ENCODE peak calls at places on chromosomes 13 and 19, in six cellular contexts. One of them, this sample, is unnamed.

GRCh38 chr19:56245062-56245740 is 27.3 kb upstream of the EDDM13 start:
- DNase-seq in stimulated activated CD8-positive, alpha-beta memory T cell treated with anti-CD3 and anti-CD28 coated beads, Interleukin-7, amount 100 ng/mL, for 4 hours: no peak
- DNase-seq in frontal cortex: no peak
- DNase-seq in endodermal cell: no peak
- DNase-seq in SK-N-SH: no peak
- DNase-seq in cardiac fibroblast: peak
- DNase-seq in this sample: no peak

GRCh38 chr13:26867451-26868067 is 107.0 kb upstream of the GPR12 start:
- DNase-seq in frontal cortex: no peak
- DNase-seq in endodermal cell: peak
- DNase-seq in cardiac fibroblast: peak
- DNase-seq in SK-N-SH: no peak
- DNase-seq in stimulated activated CD8-positive, alpha-beta memory T cell treated with anti-CD3 and anti-CD28 coated beads, Interleukin-7, amount 100 ng/mL, for 4 hours: no peak
- DNase-seq in this sample: no peak

GRCh38 chr13:20126460-20127262 is 34.2 kb downstream of the GJA3 start:
- DNase-seq in stimulated activated CD8-positive, alpha-beta memory T cell treated with anti-CD3 and anti-CD28 coated beads, Interleukin-7, amount 100 ng/mL, for 4 hours: no peak
- DNase-seq in endodermal cell: no peak
- DNase-seq in SK-N-SH: no peak
- DNase-seq in cardiac fibroblast: no peak
- DNase-seq in frontal cortex: no peak
- DNase-seq in this sample: peak

GRCh38 chr13:65830411-65831172 is 1399.5 kb downstream of the PCDH9 start:
- DNase-seq in frontal cortex: no peak
- DNase-seq in SK-N-SH: no peak
- DNase-seq in stimulated activated CD8-positive, alpha-beta memory T cell treated with anti-CD3 and anti-CD28 coated beads, Interleukin-7, amount 100 ng/mL, for 4 hours: no peak
- DNase-seq in cardiac fibroblast: no peak
- DNase-seq in endodermal cell: no peak
- DNase-seq in this sample: no peak

GRCh38 chr13:32124743-32125142 is 93.2 kb downstream of the FRY start:
- DNase-seq in cardiac fibroblast: no peak
- DNase-seq in endodermal cell: no peak
- DNase-seq in stimulated activated CD8-positive, alpha-beta memory T cell treated with anti-CD3 and anti-CD28 coated beads, Interleukin-7, amount 100 ng/mL, for 4 hours: no peak
- DNase-seq in frontal cortex: no peak
- DNase-seq in SK-N-SH: no peak
- DNase-seq in this sample: no peak

GRCh38 chr13:109998030-109998429 is 211.6 kb upstream of the IRS2 start:
- DNase-seq in SK-N-SH: no peak
- DNase-seq in stimulated activated CD8-positive, alpha-beta memory T cell treated with anti-CD3 and anti-CD28 coated beads, Interleukin-7, amount 100 ng/mL, for 4 hours: no peak
- DNase-seq in cardiac fibroblast: no peak
- DNase-seq in endodermal cell: no peak
- DNase-seq in frontal cortex: no peak
- DNase-seq in this sample: no peak

GRCh38 chr19:18894254-18895037 is 1.5 kb downstream of the CERS1 start:
- DNase-seq in stimulated activated CD8-positive, alpha-beta memory T cell treated with anti-CD3 and anti-CD28 coated beads, Interleukin-7, amount 100 ng/mL, for 4 hours: no peak
- DNase-seq in cardiac fibroblast: peak
- DNase-seq in frontal cortex: peak
- DNase-seq in endodermal cell: no peak
- DNase-seq in SK-N-SH: peak
- DNase-seq in this sample: peak

GRCh38 chr19:53509845-53510244 is 28.1 kb upstream of the ZNF331 start:
- DNase-seq in frontal cortex: no peak
- DNase-seq in stimulated activated CD8-positive, alpha-beta memory T cell treated with anti-CD3 and anti-CD28 coated beads, Interleukin-7, amount 100 ng/mL, for 4 hours: no peak
- DNase-seq in cardiac fibroblast: no peak
- DNase-seq in endodermal cell: no peak
- DNase-seq in SK-N-SH: no peak
- DNase-seq in this sample: no peak

GRCh38 chr19:30034321-30034720 is 92.3 kb downstream of the URI1 start:
- DNase-seq in stimulated activated CD8-positive, alpha-beta memory T cell treated with anti-CD3 and anti-CD28 coated beads, Interleukin-7, amount 100 ng/mL, for 4 hours: no peak
- DNase-seq in endodermal cell: no peak
- DNase-seq in frontal cortex: no peak
- DNase-seq in SK-N-SH: no peak
- DNase-seq in cardiac fibroblast: no peak
- DNase-seq in this sample: no peak

GRCh38 chr19:13492128-13492527 is 14.2 kb downstream of the CACNA1A start:
- DNase-seq in stimulated activated CD8-positive, alpha-beta memory T cell treated with anti-CD3 and anti-CD28 coated beads, Interleukin-7, amount 100 ng/mL, for 4 hours: no peak
- DNase-seq in endodermal cell: peak
- DNase-seq in cardiac fibroblast: peak
- DNase-seq in SK-N-SH: no peak
- DNase-seq in frontal cortex: no peak
- DNase-seq in this sample: no peak

GRCh38 chr13:35879111-35879510 is 252.1 kb downstream of the DCLK1 start:
- DNase-seq in SK-N-SH: no peak
- DNase-seq in stimulated activated CD8-positive, alpha-beta memory T cell treated with anti-CD3 and anti-CD28 coated beads, Interleukin-7, amount 100 ng/mL, for 4 hours: no peak
- DNase-seq in frontal cortex: no peak
- DNase-seq in cardiac fibroblast: no peak
- DNase-seq in endodermal cell: peak
- DNase-seq in this sample: no peak

GRCh38 chr19:13881231-13881691 is 4.3 kb downstream of the NANOS3 start:
- DNase-seq in SK-N-SH: peak
- DNase-seq in frontal cortex: no peak
- DNase-seq in cardiac fibroblast: no peak
- DNase-seq in stimulated activated CD8-positive, alpha-beta memory T cell treated with anti-CD3 and anti-CD28 coated beads, Interleukin-7, amount 100 ng/mL, for 4 hours: no peak
- DNase-seq in endodermal cell: peak
- DNase-seq in this sample: peak

GRCh38 chr13:72295173-72295572 is 428.2 kb upstream of the DACH1 start:
- DNase-seq in stimulated activated CD8-positive, alpha-beta memory T cell treated with anti-CD3 and anti-CD28 coated beads, Interleukin-7, amount 100 ng/mL, for 4 hours: no peak
- DNase-seq in SK-N-SH: no peak
- DNase-seq in frontal cortex: no peak
- DNase-seq in cardiac fibroblast: peak
- DNase-seq in endodermal cell: no peak
- DNase-seq in this sample: no peak

GRCh38 chr13:38399540-38399939 is 49.9 kb downstream of the UFM1 start:
- DNase-seq in SK-N-SH: no peak
- DNase-seq in endodermal cell: no peak
- DNase-seq in stimulated activated CD8-positive, alpha-beta memory T cell treated with anti-CD3 and anti-CD28 coated beads, Interleukin-7, amount 100 ng/mL, for 4 hours: no peak
- DNase-seq in cardiac fibroblast: no peak
- DNase-seq in frontal cortex: no peak
- DNase-seq in this sample: no peak

GRCh38 chr13:83215627-83216026 is 666.6 kb downstream of the SLITRK1 start:
- DNase-seq in cardiac fibroblast: peak
- DNase-seq in frontal cortex: no peak
- DNase-seq in endodermal cell: no peak
- DNase-seq in SK-N-SH: no peak
- DNase-seq in stimulated activated CD8-positive, alpha-beta memory T cell treated with anti-CD3 and anti-CD28 coated beads, Interleukin-7, amount 100 ng/mL, for 4 hours: no peak
- DNase-seq in this sample: no peak

GRCh38 chr13:79194727-79195126 is 211.3 kb downstream of the RBM26 start:
- DNase-seq in frontal cortex: no peak
- DNase-seq in stimulated activated CD8-positive, alpha-beta memory T cell treated with anti-CD3 and anti-CD28 coated beads, Interleukin-7, amount 100 ng/mL, for 4 hours: no peak
- DNase-seq in endodermal cell: no peak
- DNase-seq in cardiac fibroblast: no peak
- DNase-seq in SK-N-SH: no peak
- DNase-seq in this sample: no peak

GRCh38 chr13:41941174-41941573 is 19.7 kb downstream of the VWA8 start:
- DNase-seq in frontal cortex: no peak
- DNase-seq in SK-N-SH: no peak
- DNase-seq in endodermal cell: no peak
- DNase-seq in stimulated activated CD8-positive, alpha-beta memory T cell treated with anti-CD3 and anti-CD28 coated beads, Interleukin-7, amount 100 ng/mL, for 4 hours: no peak
- DNase-seq in cardiac fibroblast: peak
- DNase-seq in this sample: no peak

GRCh38 chr19:30719189-30719990 is 347.2 kb downstream of the ZNF536 start:
- DNase-seq in cardiac fibroblast: peak
- DNase-seq in SK-N-SH: peak
- DNase-seq in endodermal cell: peak
- DNase-seq in stimulated activated CD8-positive, alpha-beta memory T cell treated with anti-CD3 and anti-CD28 coated beads, Interleukin-7, amount 100 ng/mL, for 4 hours: no peak
- DNase-seq in frontal cortex: peak
- DNase-seq in this sample: peak

GRCh38 chr19:15187026-15188007 is 13.5 kb downstream of the NOTCH3 start:
- DNase-seq in stimulated activated CD8-positive, alpha-beta memory T cell treated with anti-CD3 and anti-CD28 coated beads, Interleukin-7, amount 100 ng/mL, for 4 hours: no peak
- DNase-seq in frontal cortex: no peak
- DNase-seq in SK-N-SH: peak
- DNase-seq in cardiac fibroblast: peak
- DNase-seq in endodermal cell: peak
- DNase-seq in this sample: peak

GRCh38 chr19:33226550-33227241 is 1.0 kb upstream of the SLC7A10 start:
- DNase-seq in endodermal cell: peak
- DNase-seq in stimulated activated CD8-positive, alpha-beta memory T cell treated with anti-CD3 and anti-CD28 coated beads, Interleukin-7, amount 100 ng/mL, for 4 hours: no peak
- DNase-seq in cardiac fibroblast: no peak
- DNase-seq in SK-N-SH: peak
- DNase-seq in frontal cortex: no peak
- DNase-seq in this sample: peak

GRCh38 chr13:102401305-102401704 is 543 bp downstream of the FGF14 start:
- DNase-seq in cardiac fibroblast: no peak
- DNase-seq in endodermal cell: no peak
- DNase-seq in SK-N-SH: peak
- DNase-seq in stimulated activated CD8-positive, alpha-beta memory T cell treated with anti-CD3 and anti-CD28 coated beads, Interleukin-7, amount 100 ng/mL, for 4 hours: no peak
- DNase-seq in frontal cortex: no peak
- DNase-seq in this sample: no peak

GRCh38 chr13:91767681-91768080 is 369.3 kb downstream of the GPC5 start:
- DNase-seq in endodermal cell: no peak
- DNase-seq in SK-N-SH: no peak
- DNase-seq in frontal cortex: no peak
- DNase-seq in stimulated activated CD8-positive, alpha-beta memory T cell treated with anti-CD3 and anti-CD28 coated beads, Interleukin-7, amount 100 ng/mL, for 4 hours: no peak
- DNase-seq in cardiac fibroblast: no peak
- DNase-seq in this sample: no peak

GRCh38 chr13:59480857-59481256 is 682.9 kb downstream of the DIAPH3 start:
- DNase-seq in frontal cortex: no peak
- DNase-seq in SK-N-SH: peak
- DNase-seq in stimulated activated CD8-positive, alpha-beta memory T cell treated with anti-CD3 and anti-CD28 coated beads, Interleukin-7, amount 100 ng/mL, for 4 hours: no peak
- DNase-seq in endodermal cell: no peak
- DNase-seq in cardiac fibroblast: no peak
- DNase-seq in this sample: no peak

GRCh38 chr19:39131255-39131755 is 5.7 kb downstream of the PAK4 start:
- DNase-seq in frontal cortex: no peak
- DNase-seq in cardiac fibroblast: peak
- DNase-seq in endodermal cell: no peak
- DNase-seq in stimulated activated CD8-positive, alpha-beta memory T cell treated with anti-CD3 and anti-CD28 coated beads, Interleukin-7, amount 100 ng/mL, for 4 hours: no peak
- DNase-seq in SK-N-SH: peak
- DNase-seq in this sample: no peak

GRCh38 chr13:37701306-37701705 is 102.7 kb upstream of the POSTN start:
- DNase-seq in stimulated activated CD8-positive, alpha-beta memory T cell treated with anti-CD3 and anti-CD28 coated beads, Interleukin-7, amount 100 ng/mL, for 4 hours: no peak
- DNase-seq in endodermal cell: no peak
- DNase-seq in SK-N-SH: no peak
- DNase-seq in frontal cortex: no peak
- DNase-seq in cardiac fibroblast: peak
- DNase-seq in this sample: no peak

GRCh38 chr19:49339364-49340068 is 4.3 kb downstream of the CD37 start:
- DNase-seq in stimulated activated CD8-positive, alpha-beta memory T cell treated with anti-CD3 and anti-CD28 coated beads, Interleukin-7, amount 100 ng/mL, for 4 hours: no peak
- DNase-seq in SK-N-SH: peak
- DNase-seq in endodermal cell: peak
- DNase-seq in cardiac fibroblast: peak
- DNase-seq in frontal cortex: peak
- DNase-seq in this sample: peak

GRCh38 chr13:50244913-50245574 is 229.8 kb downstream of the KCNRG start:
- DNase-seq in SK-N-SH: no peak
- DNase-seq in endodermal cell: no peak
- DNase-seq in cardiac fibroblast: peak
- DNase-seq in frontal cortex: no peak
- DNase-seq in stimulated activated CD8-positive, alpha-beta memory T cell treated with anti-CD3 and anti-CD28 coated beads, Interleukin-7, amount 100 ng/mL, for 4 hours: peak
- DNase-seq in this sample: no peak

GRCh38 chr19:18366027-18366435 is 19.9 kb upstream of the GDF15 start:
- DNase-seq in cardiac fibroblast: peak
- DNase-seq in endodermal cell: no peak
- DNase-seq in frontal cortex: no peak
- DNase-seq in stimulated activated CD8-positive, alpha-beta memory T cell treated with anti-CD3 and anti-CD28 coated beads, Interleukin-7, amount 100 ng/mL, for 4 hours: no peak
- DNase-seq in SK-N-SH: no peak
- DNase-seq in this sample: no peak

GRCh38 chr13:43648733-43649132 is 138.0 kb downstream of the ENOX1 start:
- DNase-seq in endodermal cell: no peak
- DNase-seq in SK-N-SH: peak
- DNase-seq in stimulated activated CD8-positive, alpha-beta memory T cell treated with anti-CD3 and anti-CD28 coated beads, Interleukin-7, amount 100 ng/mL, for 4 hours: no peak
- DNase-seq in cardiac fibroblast: no peak
- DNase-seq in frontal cortex: no peak
- DNase-seq in this sample: no peak

GRCh38 chr13:52804202-52804641 is 44.2 kb downstream of the PCDH8 start:
- DNase-seq in cardiac fibroblast: no peak
- DNase-seq in endodermal cell: no peak
- DNase-seq in SK-N-SH: peak
- DNase-seq in stimulated activated CD8-positive, alpha-beta memory T cell treated with anti-CD3 and anti-CD28 coated beads, Interleukin-7, amount 100 ng/mL, for 4 hours: no peak
- DNase-seq in frontal cortex: no peak
- DNase-seq in this sample: no peak